ENCODE peak calls at places on chromosomes 2 and 18, in ten cellular contexts. J is T-helper 17 cell; I is stimulated activated CD8-positive, alpha-beta memory T cell treated with anti-CD3 and anti-CD28 coated beads, Interleukin-7, amount 100 ng/mL, for 24 hours; T is T1000; K is hepatic stellate cell; N is heart left ventricle; G is hippocampal formation; M is T47D; P is DMS 273 treated with DMSO at 0.1 percent for 48 hours; L is kidney tubule cell. A is an unnamed sample.
A peak's percentile ranks its signal among the peaks of the same experiment; 100 is the strongest.

GRCh38 chr2:101805146-101806088 is 107.9 kb downstream of the MAP4K4 start:
- DNase-seq in J (no peak), I (no peak), T (no peak), K (peak; percentile 34), N (no peak), G (no peak), M (no peak), P (no peak), L (no peak), A (no peak)

GRCh38 chr18:60471652-60472051 is 99.1 kb upstream of the MC4R start:
- DNase-seq in J (no peak), I (no peak), T (no peak), K (no peak), N (no peak), G (no peak), M (no peak), P (no peak), L (peak; percentile 74), A (no peak)

GRCh38 chr2:18903750-18904149 is 314.4 kb upstream of the NT5C1B start:
- DNase-seq in J (no peak), I (no peak), T (no peak), K (no peak), N (no peak), G (no peak), M (peak; percentile 16), P (no peak), L (peak; percentile 77), A (no peak)

GRCh38 chr18:48037481-48038271 is 107.2 kb upstream of the SMAD2 start:
- DNase-seq in J (no peak), I (no peak), T (no peak), K (no peak), N (no peak), G (no peak), M (peak; percentile 47), P (peak; percentile 3), L (no peak), A (no peak)

GRCh38 chr18:697012-697411 is 15.4 kb downstream of the ENOSF1 start:
- DNase-seq in J (no peak), I (no peak), T (no peak), K (no peak), N (no peak), G (no peak), M (no peak), P (no peak), L (no peak), A (no peak)

GRCh38 chr2:37984589-37984988 is 59.5 kb downstream of the RMDN2 start:
- DNase-seq in J (no peak), I (no peak), T (no peak), K (no peak), N (no peak), G (no peak), M (peak; percentile 13), P (no peak), L (no peak), A (no peak)

GRCh38 chr2:164073053-164073757 is 337.4 kb upstream of the FIGN start:
- DNase-seq in J (no peak), I (no peak), T (no peak), K (no peak), N (no peak), G (no peak), M (no peak), P (no peak), L (peak; percentile 23), A (no peak)

GRCh38 chr18:79428287-79428686 is 32.6 kb downstream of the NFATC1 start:
- DNase-seq in J (no peak), I (no peak), T (no peak), K (no peak), N (no peak), G (no peak), M (no peak), P (no peak), L (no peak), A (no peak)

GRCh38 chr2:162928356-162928755 is 89.8 kb upstream of the KCNH7 start:
- DNase-seq in J (no peak), I (no peak), T (no peak), K (no peak), N (no peak), G (no peak), M (no peak), P (no peak), L (peak; percentile 30), A (no peak)

A was measured in Right ventricle myocardium inferior.